ENCODE peak calls at places on chromosomes 1 and 21, in eight cellular contexts. One of them, this sample, is unnamed.

GRCh38 chr1:3695326-3696217 is 43.3 kb downstream of the TP73 start:
- DNase-seq in HCT116: no peak
- DNase-seq in GM23338: peak
- DNase-seq in neural progenitor cell: peak
- DNase-seq in GM23248: peak
- DNase-seq in PC-3: peak
- DNase-seq in SK-N-SH: peak
- DNase-seq in MM.1S: no peak
- DNase-seq in this sample: peak

GRCh38 chr1:36696261-36696940 is 213.7 kb upstream of the CSF3R start:
- DNase-seq in HCT116: no peak
- DNase-seq in GM23338: no peak
- DNase-seq in neural progenitor cell: no peak
- DNase-seq in GM23248: no peak
- DNase-seq in PC-3: no peak
- DNase-seq in SK-N-SH: no peak
- DNase-seq in MM.1S: no peak
- DNase-seq in this sample: no peak

GRCh38 chr1:39666772-39667171 is 5.1 kb downstream of the NT5C1A start:
- DNase-seq in HCT116: no peak
- DNase-seq in GM23338: no peak
- DNase-seq in neural progenitor cell: no peak
- DNase-seq in GM23248: no peak
- DNase-seq in PC-3: no peak
- DNase-seq in SK-N-SH: no peak
- DNase-seq in MM.1S: no peak
- DNase-seq in this sample: no peak

GRCh38 chr1:232166942-232167341 is 463.0 kb downstream of the SIPA1L2 start:
- DNase-seq in HCT116: no peak
- DNase-seq in GM23338: peak
- DNase-seq in neural progenitor cell: no peak
- DNase-seq in GM23248: no peak
- DNase-seq in PC-3: no peak
- DNase-seq in SK-N-SH: no peak
- DNase-seq in MM.1S: peak
- DNase-seq in this sample: no peak

GRCh38 chr21:25457411-25457810 is 149.9 kb downstream of the MRPL39 start:
- DNase-seq in HCT116: no peak
- DNase-seq in GM23338: no peak
- DNase-seq in neural progenitor cell: no peak
- DNase-seq in GM23248: peak
- DNase-seq in PC-3: peak
- DNase-seq in SK-N-SH: no peak
- DNase-seq in MM.1S: peak
- DNase-seq in this sample: peak

GRCh38 chr1:98001764-98002163 is 80.9 kb upstream of the DPYD start:
- DNase-seq in HCT116: no peak
- DNase-seq in GM23338: peak
- DNase-seq in neural progenitor cell: no peak
- DNase-seq in GM23248: peak
- DNase-seq in PC-3: peak
- DNase-seq in SK-N-SH: no peak
- DNase-seq in MM.1S: no peak
- DNase-seq in this sample: no peak

GRCh38 chr1:119740886-119741780 is 27.6 kb downstream of the HMGCS2 start:
- DNase-seq in HCT116: no peak
- DNase-seq in GM23338: no peak
- DNase-seq in neural progenitor cell: no peak
- DNase-seq in GM23248: no peak
- DNase-seq in PC-3: no peak
- DNase-seq in SK-N-SH: no peak
- DNase-seq in MM.1S: no peak
- DNase-seq in this sample: no peak

GRCh38 chr1:94042388-94042787 is 78.6 kb downstream of the ABCA4 start:
- DNase-seq in HCT116: no peak
- DNase-seq in GM23338: no peak
- DNase-seq in neural progenitor cell: no peak
- DNase-seq in GM23248: no peak
- DNase-seq in PC-3: no peak
- DNase-seq in SK-N-SH: no peak
- DNase-seq in MM.1S: no peak
- DNase-seq in this sample: no peak

GRCh38 chr1:150010388-150011115 is at the start of gene OTUD7B:
- DNase-seq in HCT116: peak
- DNase-seq in GM23338: peak
- DNase-seq in neural progenitor cell: peak
- DNase-seq in GM23248: peak
- DNase-seq in PC-3: peak
- DNase-seq in SK-N-SH: peak
- DNase-seq in MM.1S: peak
- DNase-seq in this sample: peak

GRCh38 chr1:34923490-34923889 is 6.0 kb downstream of the DLGAP3 start:
- DNase-seq in HCT116: no peak
- DNase-seq in GM23338: no peak
- DNase-seq in neural progenitor cell: no peak
- DNase-seq in GM23248: no peak
- DNase-seq in PC-3: no peak
- DNase-seq in SK-N-SH: peak
- DNase-seq in MM.1S: no peak
- DNase-seq in this sample: no peak

GRCh38 chr1:153386500-153386901 is 4.4 kb downstream of the S100A8 start:
- DNase-seq in HCT116: no peak
- DNase-seq in GM23338: no peak
- DNase-seq in neural progenitor cell: no peak
- DNase-seq in GM23248: no peak
- DNase-seq in PC-3: no peak
- DNase-seq in SK-N-SH: no peak
- DNase-seq in MM.1S: no peak
- DNase-seq in this sample: no peak

GRCh38 chr1:25770541-25771245 is 29.3 kb upstream of the SELENON start:
- DNase-seq in HCT116: no peak
- DNase-seq in GM23338: no peak
- DNase-seq in neural progenitor cell: peak
- DNase-seq in GM23248: no peak
- DNase-seq in PC-3: no peak
- DNase-seq in SK-N-SH: peak
- DNase-seq in MM.1S: no peak
- DNase-seq in this sample: no peak

GRCh38 chr1:117188268-117189108 is 22.2 kb downstream of the VTCN1 start:
- DNase-seq in HCT116: no peak
- DNase-seq in GM23338: no peak
- DNase-seq in neural progenitor cell: no peak
- DNase-seq in GM23248: peak
- DNase-seq in PC-3: no peak
- DNase-seq in SK-N-SH: no peak
- DNase-seq in MM.1S: no peak
- DNase-seq in this sample: no peak

GRCh38 chr1:172761581-172762025 is 102.7 kb downstream of the FASLG start:
- DNase-seq in HCT116: no peak
- DNase-seq in GM23338: no peak
- DNase-seq in neural progenitor cell: no peak
- DNase-seq in GM23248: peak
- DNase-seq in PC-3: peak
- DNase-seq in SK-N-SH: no peak
- DNase-seq in MM.1S: no peak
- DNase-seq in this sample: no peak

GRCh38 chr1:61956774-61957173 is 214.5 kb downstream of the PATJ start:
- DNase-seq in HCT116: no peak
- DNase-seq in GM23338: peak
- DNase-seq in neural progenitor cell: no peak
- DNase-seq in GM23248: no peak
- DNase-seq in PC-3: no peak
- DNase-seq in SK-N-SH: no peak
- DNase-seq in MM.1S: no peak
- DNase-seq in this sample: no peak

GRCh38 chr1:179128520-179128919 is 46.6 kb downstream of the TOR3A start:
- DNase-seq in HCT116: no peak
- DNase-seq in GM23338: no peak
- DNase-seq in neural progenitor cell: no peak
- DNase-seq in GM23248: no peak
- DNase-seq in PC-3: peak
- DNase-seq in SK-N-SH: no peak
- DNase-seq in MM.1S: no peak
- DNase-seq in this sample: no peak

GRCh38 chr1:201346337-201346939 is 31.0 kb downstream of the TNNT2 start:
- DNase-seq in HCT116: peak
- DNase-seq in GM23338: peak
- DNase-seq in neural progenitor cell: peak
- DNase-seq in GM23248: peak
- DNase-seq in PC-3: peak
- DNase-seq in SK-N-SH: peak
- DNase-seq in MM.1S: peak
- DNase-seq in this sample: peak

GRCh38 chr1:26191739-26192138 is 1.3 kb downstream of the CATSPER4 start:
- DNase-seq in HCT116: no peak
- DNase-seq in GM23338: no peak
- DNase-seq in neural progenitor cell: no peak
- DNase-seq in GM23248: no peak
- DNase-seq in PC-3: no peak
- DNase-seq in SK-N-SH: no peak
- DNase-seq in MM.1S: peak
- DNase-seq in this sample: no peak

GRCh38 chr1:94821636-94822305 is 1.6 kb downstream of the SLC44A3 start:
- DNase-seq in HCT116: no peak
- DNase-seq in GM23338: no peak
- DNase-seq in neural progenitor cell: no peak
- DNase-seq in GM23248: no peak
- DNase-seq in PC-3: peak
- DNase-seq in SK-N-SH: peak
- DNase-seq in MM.1S: no peak
- DNase-seq in this sample: no peak

GRCh38 chr1:45892068-45892785 is 88.8 kb downstream of the MAST2 start:
- DNase-seq in HCT116: peak
- DNase-seq in GM23338: no peak
- DNase-seq in neural progenitor cell: no peak
- DNase-seq in GM23248: peak
- DNase-seq in PC-3: peak
- DNase-seq in SK-N-SH: no peak
- DNase-seq in MM.1S: no peak
- DNase-seq in this sample: no peak

GRCh38 chr1:45470306-45470798 is 20.6 kb downstream of the TESK2 start:
- DNase-seq in HCT116: no peak
- DNase-seq in GM23338: no peak
- DNase-seq in neural progenitor cell: no peak
- DNase-seq in GM23248: no peak
- DNase-seq in PC-3: no peak
- DNase-seq in SK-N-SH: no peak
- DNase-seq in MM.1S: peak
- DNase-seq in this sample: no peak

GRCh38 chr1:65059930-65060538 is 88.0 kb upstream of the AK4 start:
- DNase-seq in HCT116: peak
- DNase-seq in GM23338: peak
- DNase-seq in neural progenitor cell: peak
- DNase-seq in GM23248: peak
- DNase-seq in PC-3: peak
- DNase-seq in SK-N-SH: peak
- DNase-seq in MM.1S: peak
- DNase-seq in this sample: peak

DNA sequence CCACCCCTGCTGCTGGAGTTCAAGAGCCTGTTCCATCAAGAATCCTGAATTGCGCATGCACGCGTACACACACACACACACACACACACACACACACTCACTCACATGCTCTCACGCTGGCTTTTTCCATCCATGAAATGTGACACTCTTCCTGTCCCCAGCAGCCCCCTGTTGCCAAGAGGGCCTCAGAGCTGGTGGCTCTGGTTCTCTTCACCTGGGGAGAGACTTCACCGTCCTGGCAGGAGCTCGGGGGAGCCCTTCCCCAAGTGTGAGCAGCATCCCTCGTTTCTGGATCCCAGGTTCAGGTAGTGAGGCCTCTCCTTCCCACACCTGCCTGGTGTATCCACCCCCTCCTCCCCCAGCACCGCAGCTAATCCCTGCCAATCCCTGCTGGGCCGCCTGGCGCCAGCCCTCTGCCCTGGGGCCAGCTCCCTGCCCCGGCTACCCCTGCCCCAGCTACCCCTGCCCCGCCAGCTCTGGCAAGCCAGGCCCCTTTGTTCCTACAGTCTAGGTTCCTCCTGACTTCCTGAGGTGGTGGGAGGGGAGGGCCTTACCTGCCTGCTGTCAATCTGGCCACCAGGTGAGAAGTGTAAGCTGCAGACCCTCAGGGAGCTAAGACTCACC is 10.0 kb downstream of the PLOD1 start:
- DNase-seq in HCT116: no peak
- DNase-seq in GM23338: peak
- DNase-seq in neural progenitor cell: peak
- DNase-seq in GM23248: no peak
- DNase-seq in PC-3: no peak
- DNase-seq in SK-N-SH: peak
- DNase-seq in MM.1S: no peak
- DNase-seq in this sample: no peak
- TF ChIP-seq EZH2phosphoT487 in HCT116: no peak
- TF ChIP-seq EZH2phosphoT487 in GM23338: no peak
- TF ChIP-seq EZH2phosphoT487 in neural progenitor cell: no peak
- TF ChIP-seq EZH2phosphoT487 in GM23248: no peak
- TF ChIP-seq EZH2phosphoT487 in PC-3: no peak
- TF ChIP-seq EZH2phosphoT487 in SK-N-SH: no peak
- TF ChIP-seq EZH2phosphoT487 in MM.1S: no peak
- TF ChIP-seq EZH2phosphoT487 in this sample: no peak

GRCh38 chr1:20389551-20389950 is 96.5 kb downstream of the CAMK2N1 start:
- DNase-seq in HCT116: no peak
- DNase-seq in GM23338: no peak
- DNase-seq in neural progenitor cell: no peak
- DNase-seq in GM23248: no peak
- DNase-seq in PC-3: no peak
- DNase-seq in SK-N-SH: no peak
- DNase-seq in MM.1S: no peak
- DNase-seq in this sample: peak
- TF ChIP-seq EZH2phosphoT487 in HCT116: no peak
- TF ChIP-seq EZH2phosphoT487 in GM23338: no peak
- TF ChIP-seq EZH2phosphoT487 in neural progenitor cell: no peak
- TF ChIP-seq EZH2phosphoT487 in GM23248: no peak
- TF ChIP-seq EZH2phosphoT487 in PC-3: no peak
- TF ChIP-seq EZH2phosphoT487 in SK-N-SH: no peak
- TF ChIP-seq EZH2phosphoT487 in MM.1S: no peak
- TF ChIP-seq EZH2phosphoT487 in this sample: no peak

GRCh38 chr21:28268685-28269084 is 724.0 kb downstream of the LTN1 start:
- DNase-seq in HCT116: no peak
- DNase-seq in GM23338: no peak
- DNase-seq in neural progenitor cell: no peak
- DNase-seq in GM23248: no peak
- DNase-seq in PC-3: no peak
- DNase-seq in SK-N-SH: no peak
- DNase-seq in MM.1S: no peak
- DNase-seq in this sample: no peak
- TF ChIP-seq EZH2phosphoT487 in HCT116: no peak
- TF ChIP-seq EZH2phosphoT487 in GM23338: no peak
- TF ChIP-seq EZH2phosphoT487 in neural progenitor cell: no peak
- TF ChIP-seq EZH2phosphoT487 in GM23248: no peak
- TF ChIP-seq EZH2phosphoT487 in PC-3: no peak
- TF ChIP-seq EZH2phosphoT487 in SK-N-SH: no peak
- TF ChIP-seq EZH2phosphoT487 in MM.1S: no peak
- TF ChIP-seq EZH2phosphoT487 in this sample: no peak

DNA sequence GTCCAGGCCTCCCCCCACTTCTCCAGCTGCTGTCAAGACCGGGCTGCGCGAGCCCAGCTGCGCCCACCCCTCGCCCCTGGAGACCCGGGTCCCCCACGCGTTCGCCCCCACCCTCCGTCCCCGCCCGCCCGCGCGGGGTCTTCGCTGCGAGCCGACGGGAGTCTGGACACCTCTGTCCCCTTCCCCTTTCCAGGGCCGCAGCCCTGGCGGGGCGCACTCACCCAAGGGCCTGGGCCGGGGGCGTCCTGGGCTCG is 197 bp downstream of the RAP1GAP start:
- DNase-seq in HCT116: no peak
- DNase-seq in GM23338: no peak
- DNase-seq in neural progenitor cell: peak
- DNase-seq in GM23248: no peak
- DNase-seq in PC-3: no peak
- DNase-seq in SK-N-SH: no peak
- DNase-seq in MM.1S: no peak
- DNase-seq in this sample: no peak
- TF ChIP-seq EZH2phosphoT487 in HCT116: no peak
- TF ChIP-seq EZH2phosphoT487 in GM23338: no peak
- TF ChIP-seq EZH2phosphoT487 in neural progenitor cell: peak
- TF ChIP-seq EZH2phosphoT487 in GM23248: no peak
- TF ChIP-seq EZH2phosphoT487 in PC-3: no peak
- TF ChIP-seq EZH2phosphoT487 in SK-N-SH: no peak
- TF ChIP-seq EZH2phosphoT487 in MM.1S: no peak
- TF ChIP-seq EZH2phosphoT487 in this sample: no peak